ENCODE peak calls at places on chromosomes 16 and 17, in seven cellular contexts. I, C, M, H, U, A and K are unnamed samples.

GRCh38 chr16:83744521-83744981 is 63.2 kb upstream of the HSBP1 start:
- DNase-seq in C (no peak), H (no peak), A (no peak), U (peak; percentile 64), M (peak; percentile 33), I (no peak), K (no peak)

GRCh38 chr17:61076649-61077048 is 323.0 kb upstream of the TBX2 start:
- DNase-seq in I (no peak), U (no peak), H (no peak), C (no peak), A (no peak), M (no peak), K (no peak)

GRCh38 chr16:52631711-52632110 is 84.8 kb upstream of the TOX3 start:
- DNase-seq in U (no peak), I (no peak), M (no peak), A (no peak), C (no peak), H (no peak), K (no peak)

GRCh38 chr16:48003226-48003907 is 152.4 kb downstream of the ABCC12 start:
- DNase-seq in A (no peak), U (peak; percentile 51), H (no peak), C (no peak), I (no peak), M (no peak), K (no peak)

GRCh38 chr17:39002991-39003715 is 36.0 kb upstream of the FBXO47 start:
- DNase-seq in M (peak; percentile 39), A (no peak), U (no peak), H (peak; percentile 74), C (peak; percentile 80), I (no peak), K (no peak)

GRCh38 chr17:29575511-29576213 is 7.2 kb downstream of the TP53I13 start:
- DNase-seq in M (no peak), U (peak; percentile 84), A (no peak), H (no peak), C (no peak), I (no peak), K (no peak)

GRCh38 chr16:53773150-53773846 is 69.3 kb downstream of the FTO start:
- DNase-seq in M (no peak), C (peak; percentile 40), I (peak; percentile 40), A (peak; percentile 41), H (peak; percentile 46), U (no peak), K (no peak)

GRCh38 chr17:16419074-16419928 is 3.9 kb downstream of the TRPV2 start:
- DNase-seq in C (peak; percentile 89), A (no peak), H (peak; percentile 53), U (no peak), M (no peak), I (peak; percentile 78), K (no peak)

GRCh38 chr16:59698341-59698979 is 964.3 kb upstream of the GOT2 start:
- DNase-seq in I (peak; percentile 50), C (no peak), U (no peak), A (no peak), M (no peak), H (no peak), K (no peak)

GRCh38 chr16:10609410-10609774 is 29.0 kb upstream of the EMP2 start:
- DNase-seq in C (no peak), I (peak; percentile 65), U (no peak), M (no peak), H (no peak), A (no peak), K (no peak)

GRCh38 chr17:39239640-39240314 is 14.0 kb upstream of the STAC2 start:
- DNase-seq in M (peak; percentile 76), A (no peak), U (no peak), I (no peak), C (peak; percentile 83), H (peak; percentile 82), K (no peak)

GRCh38 chr16:46911038-46911437 is 26.9 kb downstream of the GPT2 start:
- DNase-seq in A (no peak), C (no peak), H (peak; percentile 18), M (peak; percentile 47), U (no peak), I (no peak), K (no peak)

GRCh38 chr17:37689317-37689716 is 46.1 kb upstream of the DDX52 start:
- DNase-seq in A (no peak), M (no peak), U (no peak), I (no peak), C (no peak), H (no peak), K (no peak)

GRCh38 chr17:79806863-79807720 is 10.2 kb upstream of the CBX8 start:
- DNase-seq in H (no peak), A (no peak), U (no peak), M (no peak), C (no peak), I (no peak), K (no peak)